ENCODE peak calls at places on chromosomes 6 and 20, in nine cellular contexts. M is upper lobe of left lung, Q is lower leg skin, C is ovary, A is A549, B is NB4, D is GM12878, V is uterus, Y is K562. T is an unnamed sample.
A peak's percentile ranks its signal among the peaks of the same experiment; 100 is the strongest.

GRCh38 chr6:52595000-52595795 is 18.3 kb upstream of the TRAM2 start:
- DNase-seq in V (peak; percentile 55), D (peak; percentile 26), A (no peak), Q (peak; percentile 57), Y (no peak), M (no peak), C (no peak), B (peak; percentile 60), T (no peak)

GRCh38 chr6:109308018-109308492 is 74.2 kb downstream of the CD164 start:
- DNase-seq in C (no peak), M (peak; percentile 66), Q (peak; percentile 88), V (no peak), Y (peak; percentile 75), D (no peak), A (peak; percentile 13), B (peak; percentile 85), T (no peak)

GRCh38 chr6:33696538-33697518 is 14.7 kb downstream of the UQCC2 start:
- DNase-seq in B (peak; percentile 26), C (peak; percentile 47), A (no peak), M (peak; percentile 45), V (peak; percentile 56), Q (no peak), D (no peak), Y (no peak), T (no peak)

GRCh38 chr6:147053311-147053921 is 150.8 kb upstream of the STXBP5 start:
- DNase-seq in Y (no peak), M (no peak), C (no peak), Q (no peak), V (no peak), B (no peak), A (no peak), D (no peak), T (no peak)

GRCh38 chr20:17959257-17959627 is 9.4 kb downstream of the SNX5 start:
- DNase-seq in A (no peak), B (no peak), Q (no peak), V (no peak), Y (no peak), M (no peak), D (no peak), C (no peak), T (no peak)

GRCh38 chr20:38081575-38081974 is 48.0 kb downstream of the RPRD1B start:
- DNase-seq in B (no peak), M (no peak), D (no peak), Y (no peak), A (no peak), C (no peak), V (no peak), Q (no peak), T (no peak)

GRCh38 chr6:40550096-40550731 is 37.0 kb downstream of the LRFN2 start:
- DNase-seq in D (no peak), B (peak; percentile 64), V (no peak), A (peak; percentile 5), M (no peak), Y (peak; percentile 66), C (no peak), Q (peak; percentile 19), T (no peak)

GRCh38 chr20:2698912-2699311 is 6.3 kb downstream of the EBF4 start:
- DNase-seq in Y (no peak), A (no peak), D (no peak), B (no peak), Q (no peak), C (no peak), V (no peak), M (no peak), T (peak; percentile 81)

GRCh38 chr6:42045538-42046460 is 4.5 kb upstream of the TAF8 start:
- DNase-seq in V (peak; percentile 92), Y (peak; percentile 41), Q (peak; percentile 96), A (no peak), B (peak; percentile 92), D (peak; percentile 62), M (peak; percentile 98), C (peak; percentile 84), T (no peak)

DNA sequence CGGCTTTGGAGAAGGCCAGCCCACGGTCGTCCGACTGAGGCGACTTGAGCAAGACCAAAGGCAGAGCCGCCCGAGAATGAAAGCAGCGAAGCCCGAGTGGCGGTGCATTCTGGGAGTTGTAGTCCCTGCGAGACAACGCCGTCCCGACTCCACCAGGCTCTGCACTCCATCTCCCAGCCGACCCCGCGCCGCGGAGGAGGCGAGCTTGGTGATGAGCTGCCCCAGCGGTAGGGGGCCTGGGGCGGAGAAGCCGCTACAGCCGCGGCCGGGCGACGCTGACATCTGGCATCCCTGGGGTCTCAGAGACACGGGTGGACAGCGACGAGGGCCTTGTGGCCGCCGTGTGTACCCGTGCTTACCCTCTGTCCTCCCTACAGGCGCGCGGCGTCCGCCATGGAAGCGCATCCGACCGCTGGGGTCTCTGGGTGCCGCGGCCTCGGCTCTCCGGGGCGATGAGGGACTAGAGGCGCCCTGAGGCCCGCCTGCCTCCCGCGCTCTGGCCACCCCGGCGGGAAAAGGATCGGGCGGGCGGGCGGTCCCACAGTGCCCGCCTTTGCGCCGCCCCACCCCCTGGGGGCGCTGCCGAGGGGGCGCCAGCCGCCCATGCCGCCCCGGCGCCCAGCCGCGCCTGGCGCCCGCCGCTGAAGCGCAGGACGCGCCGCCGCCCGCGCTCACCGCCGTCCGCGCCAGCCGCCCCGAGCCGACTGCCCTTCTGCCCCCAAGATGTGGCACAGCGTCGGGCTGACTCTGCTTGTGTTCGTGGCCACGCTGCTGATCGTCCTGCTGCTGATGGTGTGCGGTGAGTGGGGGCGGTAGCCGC is at the start of gene SMIM13:
- DNase-seq in V (peak; percentile 98), A (peak; percentile 92), M (peak; percentile 99), Q (peak; percentile 98), B (peak; percentile 100), Y (peak; percentile 96), D (peak; percentile 89), C (peak; percentile 96), T (peak; percentile 97)
- TF ChIP-seq POLR2A in V (peak; percentile 70), A (peak; percentile 51), M (no peak), Q (peak; percentile 37), B (peak; percentile 78), Y (peak; percentile 90), D (peak; percentile 94), C (peak; percentile 61), T (peak; percentile 51)

DNA sequence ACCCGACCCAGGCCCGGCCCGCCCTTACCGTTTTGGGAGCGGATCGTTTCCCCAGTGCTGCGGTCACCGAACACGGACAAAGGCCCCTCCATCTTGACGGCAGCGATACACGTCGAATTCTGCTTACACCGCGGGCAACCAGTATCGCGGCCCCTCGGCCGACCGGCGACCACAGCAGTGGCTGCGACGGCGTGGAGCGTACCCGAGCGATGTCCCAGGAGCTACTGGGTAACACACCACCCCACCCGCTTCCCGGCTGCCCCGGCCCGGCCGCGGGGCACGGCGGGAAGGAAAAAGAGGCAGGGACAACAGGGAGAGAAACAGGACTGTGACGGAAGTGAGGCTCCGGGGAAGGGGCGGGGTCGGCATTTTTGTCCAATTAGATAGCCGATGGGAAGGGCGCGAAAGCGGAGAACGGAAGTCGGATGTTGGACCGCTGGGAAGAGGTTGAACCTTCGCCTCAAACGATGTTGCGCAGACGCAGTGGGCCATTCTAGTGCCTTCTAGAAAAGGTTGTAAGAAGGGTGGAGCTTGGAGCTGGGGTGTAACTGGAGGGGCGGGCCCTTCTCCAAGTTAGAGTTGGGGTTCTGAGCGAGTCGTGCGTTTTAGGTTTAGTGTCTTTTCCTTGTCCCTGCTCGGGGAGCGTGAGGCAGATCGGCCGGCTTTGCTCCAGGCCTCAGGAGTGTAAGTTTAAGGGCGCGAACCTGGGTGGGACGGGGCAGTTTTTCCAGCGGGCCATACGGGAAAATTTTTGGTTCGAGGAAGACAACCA is at the start of gene TCP1:
- DNase-seq in Q (peak; percentile 100), C (peak; percentile 98), M (peak; percentile 99), D (peak; percentile 99), Y (peak; percentile 93), B (peak; percentile 100), V (peak; percentile 99), A (peak; percentile 85), T (peak; percentile 100)
- TF ChIP-seq POLR2A in Q (peak; percentile 96), C (peak; percentile 93), M (peak; percentile 30), D (peak; percentile 99), Y (peak; percentile 98), B (peak; percentile 94), V (peak; percentile 96), A (peak; percentile 95), T (no peak)

DNA sequence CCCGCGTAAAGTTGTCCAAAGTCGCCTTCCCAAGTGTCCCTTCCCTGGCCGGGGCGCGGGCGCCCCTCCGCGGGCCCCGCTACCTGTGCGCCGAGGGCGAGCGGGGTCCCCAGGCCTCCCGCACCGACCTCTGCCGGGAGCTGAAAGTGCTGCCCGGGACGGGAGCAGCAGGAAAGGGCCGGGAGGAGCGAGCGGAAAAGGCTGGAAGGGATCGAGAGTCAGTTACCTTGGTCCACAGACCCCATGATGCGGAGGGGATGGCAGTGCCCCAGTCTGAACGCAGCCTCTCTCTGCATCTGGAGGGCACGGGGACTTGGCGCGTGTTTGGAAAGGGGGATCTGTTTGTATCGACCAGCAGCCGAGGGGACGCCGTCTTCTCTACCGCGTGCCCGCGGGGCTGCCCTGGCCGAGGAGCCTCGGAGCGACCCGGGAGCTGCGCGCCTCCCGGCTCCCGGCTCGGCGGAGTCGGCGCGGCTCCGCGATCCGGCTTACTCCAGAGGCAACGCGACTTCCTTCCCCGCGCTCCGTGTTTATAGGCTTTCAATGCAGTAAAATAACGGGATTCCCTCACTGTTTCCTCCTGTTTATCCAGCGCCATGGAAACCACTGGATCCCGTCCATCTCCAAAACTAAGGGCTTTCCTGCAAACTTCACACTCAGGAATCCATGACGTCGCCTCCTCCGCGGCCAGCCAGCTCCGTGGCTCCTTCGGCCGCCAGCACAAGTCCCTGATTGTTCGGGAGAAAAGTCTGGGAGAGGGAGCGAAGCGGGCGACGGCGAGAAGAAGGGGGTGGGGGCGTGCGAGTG is 20.0 kb upstream of the NFATC2 start:
- DNase-seq in Y (peak; percentile 47), M (peak; percentile 34), A (peak; percentile 65), Q (peak; percentile 69), D (no peak), V (peak; percentile 93), C (peak; percentile 88), B (peak; percentile 37), T (no peak)
- TF ChIP-seq POLR2A in Y (no peak), M (no peak), A (no peak), Q (no peak), D (no peak), V (peak; percentile 8), C (peak; percentile 88), B (no peak), T (peak; percentile 44)

GRCh38 chr20:63283397-63284082 is 9.4 kb upstream of the COL20A1 start:
- DNase-seq in Q (no peak), M (no peak), A (no peak), B (no peak), Y (no peak), C (no peak), D (no peak), V (no peak), T (no peak)
- TF ChIP-seq POLR2A in Q (no peak), M (no peak), A (no peak), B (no peak), Y (no peak), C (no peak), D (peak; percentile 11), V (no peak), T (no peak)

T was measured in vagina.